ENCODE peak calls at places on chromosome 9, in eight cellular contexts. X is astrocyte of the spinal cord, O is lower leg skin, E is MCF 10A, B is GM10248, D is cardiac muscle cell, J is GM12864, N is kidney. H is an unnamed sample.

GRCh38 chr9:131095666-131096489 is 453 bp upstream of the AIF1L start:
- DNase-seq in X (no peak), O (no peak), E (peak; percentile 9), B (no peak), D (peak; percentile 76), J (no peak), N (peak; percentile 84), H (no peak)

GRCh38 chr9:110579763-110580255 is 268 bp upstream of the SVEP1 start:
- DNase-seq in X (peak; percentile 41), O (peak; percentile 47), E (peak; percentile 58), B (no peak), D (peak; percentile 58), J (no peak), N (no peak), H (no peak)

GRCh38 chr9:128892223-128892892 is 10.4 kb downstream of the LRRC8A start:
- DNase-seq in X (peak; percentile 83), O (peak; percentile 94), E (peak; percentile 97), B (no peak), D (no peak), J (no peak), N (peak; percentile 96), H (no peak)

GRCh38 chr9:124680049-124680448 is 91.1 kb downstream of the NR6A1 start:
- DNase-seq in X (no peak), O (no peak), E (no peak), B (no peak), D (no peak), J (no peak), N (no peak), H (no peak)

GRCh38 chr9:114141553-114142548 is 13.5 kb upstream of the COL27A1 start:
- DNase-seq in X (no peak), O (no peak), E (no peak), B (no peak), D (no peak), J (no peak), N (no peak), H (no peak)

GRCh38 chr9:115340314-115340713 is 222.4 kb upstream of the TNC start:
- DNase-seq in X (no peak), O (no peak), E (no peak), B (no peak), D (no peak), J (no peak), N (no peak), H (no peak)

GRCh38 chr9:109813310-109813709 is 33.3 kb downstream of the PALM2AKAP2 start:
- DNase-seq in X (no peak), O (no peak), E (no peak), B (no peak), D (no peak), J (no peak), N (no peak), H (no peak)

GRCh38 chr9:94944623-94945022 is 218.1 kb downstream of the AOPEP start:
- DNase-seq in X (no peak), O (no peak), E (no peak), B (no peak), D (no peak), J (no peak), N (no peak), H (no peak)

GRCh38 chr9:36798350-36799065 is 225.8 kb downstream of the MELK start:
- DNase-seq in X (no peak), O (no peak), E (peak; percentile 49), B (no peak), D (peak; percentile 22), J (no peak), N (no peak), H (no peak)

GRCh38 chr9:31140316-31140715 is 1244.1 kb upstream of the ACO1 start:
- DNase-seq in X (peak; percentile 70), O (no peak), E (peak; percentile 30), B (no peak), D (peak; percentile 22), J (no peak), N (no peak), H (no peak)

GRCh38 chr9:28925184-28925583 is 1351.9 kb upstream of the C9orf72 start:
- DNase-seq in X (no peak), O (no peak), E (peak; percentile 75), B (no peak), D (no peak), J (no peak), N (no peak), H (no peak)

GRCh38 chr9:121484659-121485446 is 14.8 kb downstream of the GGTA1 start:
- DNase-seq in X (no peak), O (no peak), E (no peak), B (no peak), D (no peak), J (no peak), N (no peak), H (no peak)

GRCh38 chr9:93613174-93613573 is 36.8 kb downstream of the PHF2 start:
- DNase-seq in X (no peak), O (no peak), E (no peak), B (no peak), D (no peak), J (no peak), N (no peak), H (no peak)

GRCh38 chr9:11038956-11039355 is 426.2 kb upstream of the PTPRD start:
- DNase-seq in X (no peak), O (no peak), E (no peak), B (no peak), D (no peak), J (no peak), N (no peak), H (no peak)

GRCh38 chr9:115944166-115944948 is 209.2 kb upstream of the PAPPA start:
- DNase-seq in X (peak; percentile 97), O (peak; percentile 81), E (peak; percentile 99), B (no peak), D (peak; percentile 2), J (no peak), N (peak; percentile 77), H (no peak)

GRCh38 chr9:131773911-131774379 is 34.1 kb upstream of the RAPGEF1 start:
- DNase-seq in X (peak; percentile 52), O (no peak), E (peak; percentile 73), B (peak; percentile 75), D (peak; percentile 94), J (no peak), N (peak; percentile 58), H (peak; percentile 9)

GRCh38 chr9:13437898-13438297 is 158.4 kb upstream of the MPDZ start:
- DNase-seq in X (no peak), O (no peak), E (no peak), B (no peak), D (no peak), J (no peak), N (no peak), H (no peak)

GRCh38 chr9:123933401-123933800 is 3.5 kb upstream of the DENND1A start:
- DNase-seq in X (peak; percentile 49), O (no peak), E (peak; percentile 83), B (no peak), D (no peak), J (no peak), N (no peak), H (no peak)

GRCh38 chr9:103301051-103301450 is 305.9 kb downstream of the CYLC2 start:
- DNase-seq in X (no peak), O (no peak), E (no peak), B (no peak), D (no peak), J (no peak), N (no peak), H (no peak)

DNA sequence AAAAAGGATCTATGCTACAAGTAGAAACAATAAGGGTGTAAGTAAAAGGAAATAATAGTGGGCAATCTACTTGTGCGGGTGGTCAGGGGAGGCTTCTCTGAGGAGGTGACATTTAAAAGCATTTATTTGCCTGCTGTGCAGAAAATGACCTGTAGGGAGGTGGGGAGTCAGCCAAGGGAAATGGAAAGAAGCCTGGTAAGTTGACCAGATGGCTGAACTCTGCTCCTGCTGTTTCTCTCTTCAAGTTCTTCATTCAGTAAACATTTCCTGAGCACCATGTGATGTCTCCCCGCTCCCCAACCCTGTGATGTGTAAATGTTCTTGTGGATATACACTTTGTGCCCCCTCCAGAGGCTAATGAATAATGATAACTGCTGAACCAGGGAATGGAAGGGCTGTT is 9.9 kb upstream of the SPIN1 start:
- DNase-seq in X (peak; percentile 15), O (no peak), E (no peak), B (no peak), D (no peak), J (no peak), N (no peak), H (no peak)
- TF ChIP-seq CTCF in X (no peak), O (no peak), E (no peak), B (no peak), D (peak; percentile 18), J (no peak), N (no peak), H (no peak)

DNA sequence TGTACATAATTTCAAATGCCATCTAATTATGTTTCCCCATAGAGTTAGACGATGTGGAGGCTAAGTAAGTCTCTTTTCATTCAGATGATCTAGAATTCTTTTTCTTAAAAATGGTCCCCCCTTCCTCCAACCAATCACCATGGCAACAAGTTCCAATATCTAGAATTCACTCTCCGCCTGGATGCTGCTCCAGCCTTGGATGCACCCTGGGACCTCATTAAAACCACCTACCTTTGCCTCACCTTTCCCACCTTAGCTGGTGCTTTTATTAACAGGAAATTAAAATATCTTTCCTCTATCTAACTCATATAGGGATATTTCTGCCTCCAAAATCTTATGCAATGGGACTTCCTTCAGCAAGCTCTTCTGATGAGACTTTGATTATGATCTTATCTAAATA is 49.0 kb downstream of the DIRAS2 start:
- DNase-seq in X (no peak), O (no peak), E (no peak), B (no peak), D (no peak), J (no peak), N (no peak), H (no peak)
- TF ChIP-seq CTCF in X (no peak), O (no peak), E (no peak), B (no peak), D (no peak), J (no peak), N (no peak), H (no peak)

GRCh38 chr9:86827893-86828292 is 119.4 kb downstream of the GAS1 start:
- DNase-seq in X (no peak), O (no peak), E (no peak), B (no peak), D (peak; percentile 26), J (no peak), N (no peak), H (no peak)
- TF ChIP-seq CTCF in X (no peak), O (no peak), E (no peak), B (no peak), D (no peak), J (no peak), N (no peak), H (no peak)

DNA sequence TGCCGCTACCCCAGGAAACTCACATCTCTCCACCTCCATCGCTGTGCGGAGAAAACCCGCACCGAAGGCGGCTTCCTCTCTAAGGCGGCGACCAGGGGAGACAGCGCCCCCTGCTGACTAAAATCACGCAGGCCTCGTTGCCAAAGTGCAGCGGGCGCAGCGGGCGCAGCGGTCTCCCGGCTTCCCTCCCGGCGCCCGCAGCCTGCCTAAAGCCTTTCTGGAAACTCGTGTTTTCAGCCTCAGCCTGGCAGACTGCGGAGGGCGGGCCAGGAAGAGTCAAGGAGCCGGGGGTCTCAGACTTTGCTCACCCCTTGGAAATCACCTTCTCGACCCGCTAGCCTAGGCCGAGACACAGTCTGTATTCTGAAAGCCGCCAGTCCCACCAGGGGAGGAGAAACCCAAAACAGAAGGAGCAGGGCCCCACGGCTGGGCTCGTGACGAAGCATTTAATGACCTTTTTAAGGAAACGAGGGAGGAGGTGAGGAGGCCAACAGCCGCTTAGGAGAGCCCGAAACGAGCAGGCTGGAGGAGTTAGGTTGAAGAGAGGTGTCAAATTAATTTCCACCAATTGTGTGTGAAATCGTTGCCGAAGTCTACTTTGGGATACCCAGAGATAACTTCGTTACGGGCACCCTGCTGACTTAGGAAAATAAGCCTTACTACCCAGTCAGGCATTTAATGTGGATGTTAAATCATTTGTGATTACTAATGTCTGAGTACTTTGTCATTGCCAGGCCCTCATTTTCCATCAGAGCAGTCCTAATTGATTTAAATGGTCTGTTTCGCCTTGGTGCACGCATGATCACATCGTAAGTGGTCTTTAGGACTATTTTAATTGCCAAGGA is 7.3 kb upstream of the FOXB2 start:
- DNase-seq in X (peak; percentile 49), O (no peak), E (peak; percentile 55), B (peak; percentile 68), D (peak; percentile 86), J (no peak), N (no peak), H (peak; percentile 24)
- TF ChIP-seq CTCF in X (peak; percentile 79), O (no peak), E (peak; percentile 85), B (peak; percentile 85), D (peak; percentile 67), J (peak; percentile 82), N (peak; percentile 73), H (peak; percentile 69)